ENCODE peak calls at places on chromosomes 16 and 17, in five cellular contexts. Z is adrenal gland, D is substantia nigra, Y is GM12878, W is fibroblast of lung. P is an unnamed sample.

GRCh38 chr16:55326261-55326802 is 2.3 kb downstream of the IRX6 start:
- DNase-seq in D (no peak), Y (no peak), W (no peak), Z (no peak), P (no peak)

GRCh38 chr16:54291981-54292487 is 5.4 kb upstream of the IRX3 start:
- DNase-seq in D (no peak), Z (no peak), W (no peak), Y (no peak), P (no peak)

GRCh38 chr17:21034350-21035235 is 8.2 kb downstream of the USP22 start:
- DNase-seq in D (peak), Z (peak), W (peak), Y (peak), P (no peak)

GRCh38 chr17:65158081-65158480 is 20.9 kb downstream of the RGS9 start:
- DNase-seq in W (no peak), Z (peak), D (no peak), Y (no peak), P (no peak)

GRCh38 chr17:10036511-10037061 is 131.5 kb upstream of the RCVRN start:
- DNase-seq in D (peak), Z (peak), Y (no peak), W (no peak), P (no peak)

GRCh38 chr16:5604770-5605169 is 507.2 kb upstream of the EEF2KMT start:
- DNase-seq in Y (no peak), Z (no peak), W (no peak), D (no peak), P (no peak)

GRCh38 chr17:159609-160008 is 21.8 kb downstream of the DOC2B start:
- DNase-seq in W (no peak), Y (no peak), Z (no peak), D (no peak), P (no peak)

GRCh38 chr16:87461466-87461975 is 31.3 kb downstream of the ZCCHC14 start:
- DNase-seq in D (peak), Y (no peak), Z (peak), W (no peak), P (peak)

GRCh38 chr16:90046122-90046970 is 27.1 kb upstream of the DBNDD1 start:
- DNase-seq in D (no peak), Z (peak), Y (no peak), W (no peak), P (no peak)

GRCh38 chr17:66577041-66577440 is 257.9 kb upstream of the CACNG5 start:
- DNase-seq in Y (no peak), Z (no peak), W (no peak), D (no peak), P (no peak)

GRCh38 chr17:40017422-40018080 is 2.3 kb downstream of the CSF3 start:
- DNase-seq in Z (peak), W (no peak), Y (no peak), D (no peak), P (no peak)

GRCh38 chr17:64118452-64118979 is 11.4 kb downstream of the ERN1 start:
- DNase-seq in Y (no peak), W (peak), D (peak), Z (peak), P (no peak)

GRCh38 chr16:31215287-31216115 is 1.4 kb downstream of the PYDC1 start:
- DNase-seq in W (peak), Z (peak), D (peak), Y (no peak), P (no peak)

GRCh38 chr17:64081802-64082799 is 47.8 kb downstream of the ERN1 start:
- DNase-seq in D (peak), W (peak), Z (no peak), Y (peak), P (peak)

GRCh38 chr16:64981568-64982281 is 140.1 kb downstream of the CDH11 start:
- DNase-seq in Y (no peak), D (no peak), W (no peak), Z (no peak), P (no peak)

GRCh38 chr17:77503916-77504651 is 363.3 kb downstream of the SEC14L1 start:
- DNase-seq in Z (no peak), Y (no peak), D (no peak), W (no peak), P (no peak)

GRCh38 chr17:57948555-57949420 is 6.4 kb downstream of the CUEDC1 start:
- DNase-seq in Z (peak), W (peak), Y (no peak), D (no peak), P (peak)

GRCh38 chr16:49278567-49278827 is 3.1 kb downstream of the CBLN1 start:
- DNase-seq in D (no peak), Y (no peak), Z (no peak), W (no peak), P (no peak)

GRCh38 chr16:80739523-80739922 is 64.9 kb downstream of the CDYL2 start:
- DNase-seq in D (no peak), Y (no peak), W (no peak), Z (no peak), P (no peak)

GRCh38 chr17:5587431-5588032 is 3.2 kb upstream of the NLRP1 start:
- DNase-seq in Z (peak), Y (no peak), D (peak), W (peak), P (no peak)

GRCh38 chr17:42408076-42408475 is 15.0 kb downstream of the CAVIN1 start:
- DNase-seq in D (peak), Z (no peak), Y (no peak), W (peak), P (no peak)

GRCh38 chr17:64006361-64007088 is 8.4 kb downstream of the PRR29 start:
- DNase-seq in Y (no peak), Z (peak), D (no peak), W (no peak), P (no peak)

GRCh38 chr17:76658387-76658705 is 14.8 kb upstream of the ST6GALNAC1 start:
- DNase-seq in Z (no peak), D (no peak), W (no peak), Y (no peak), P (no peak)

GRCh38 chr17:56658648-56659047 is 65.1 kb downstream of the NOG start:
- DNase-seq in Z (no peak), W (no peak), D (no peak), Y (no peak), P (no peak)

GRCh38 chr16:2822158-2822495 is 5.1 kb downstream of the PRSS21 start:
- DNase-seq in Y (no peak), Z (no peak), D (no peak), W (no peak), P (no peak)

GRCh38 chr17:75877752-75878173 is 618 bp downstream of the TRIM47 start:
- DNase-seq in D (peak), Y (no peak), W (peak), Z (peak), P (no peak)

GRCh38 chr16:80500116-80500859 is 40.5 kb upstream of the DYNLRB2 start:
- DNase-seq in W (no peak), Z (no peak), D (no peak), Y (no peak), P (no peak)

GRCh38 chr17:37025847-37026533 is 77.2 kb downstream of the AATF start:
- DNase-seq in Y (peak), Z (no peak), W (no peak), D (no peak), P (no peak)

GRCh38 chr17:66923881-66924280 is 40.6 kb upstream of the CACNG4 start:
- DNase-seq in Z (no peak), W (no peak), D (no peak), Y (no peak), P (no peak)

GRCh38 chr17:8436169-8436932 is 667 bp downstream of the NDEL1 start:
- DNase-seq in Y (no peak), W (peak), Z (peak), D (peak), P (no peak)

DNA sequence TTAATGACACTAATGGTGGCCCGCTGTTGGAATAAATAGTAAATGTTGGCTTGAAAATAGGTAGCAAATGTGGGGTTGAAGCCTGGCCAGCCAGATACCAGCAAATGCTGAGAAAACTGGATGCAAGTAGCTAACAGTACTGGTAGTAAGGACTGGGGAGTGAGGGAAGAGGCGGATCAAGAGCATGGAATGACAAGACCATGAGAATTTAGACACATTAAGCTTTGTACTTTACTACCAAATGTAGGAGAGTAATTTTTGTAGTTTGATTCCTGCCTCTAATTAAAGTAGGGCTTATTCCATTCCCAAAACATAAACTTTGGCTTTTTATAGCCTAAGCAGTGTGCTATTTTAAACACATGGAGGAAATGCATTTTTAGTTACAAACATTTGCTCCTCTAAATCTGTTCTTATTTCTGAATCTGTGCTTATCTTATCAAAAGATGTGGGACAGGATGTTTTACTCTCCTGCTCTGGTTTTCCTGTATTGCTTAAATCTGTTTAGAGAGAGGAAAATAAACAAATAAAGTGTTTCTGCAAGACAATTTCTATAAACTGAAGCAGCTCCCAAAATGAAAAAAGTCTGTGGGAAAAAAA is 44.1 kb downstream of the CFDP1 start:
- DNase-seq in Y (no peak), Z (no peak), W (no peak), D (no peak), P (no peak)
- H3K27ac ChIP-seq in Y (no peak), Z (peak), W (no peak), D (no peak), P (no peak)

GRCh38 chr17:27379863-27380533 is 76.2 kb upstream of the KSR1 start:
- DNase-seq in D (peak), Z (peak), Y (no peak), W (peak), P (no peak)
- H3K27ac ChIP-seq in D (peak), Z (no peak), Y (no peak), W (no peak), P (no peak)

GRCh38 chr16:58418026-58418425 is 25.8 kb downstream of the GINS3 start:
- DNase-seq in Z (no peak), W (no peak), D (no peak), Y (no peak), P (no peak)
- H3K27ac ChIP-seq in Z (no peak), W (no peak), D (no peak), Y (no peak), P (no peak)

GRCh38 chr17:50447870-50448573 is 20.7 kb downstream of the CHAD start:
- DNase-seq in Y (no peak), Z (peak), D (no peak), W (no peak), P (no peak)
- H3K27ac ChIP-seq in Y (no peak), Z (no peak), D (no peak), W (no peak), P (no peak)

GRCh38 chr16:84931107-84931494 is 80.2 kb downstream of the ZDHHC7 start:
- DNase-seq in W (no peak), D (no peak), Y (no peak), Z (no peak), P (no peak)
- H3K27ac ChIP-seq in W (no peak), D (no peak), Y (no peak), Z (no peak), P (no peak)